ENCODE peak calls at places on chromosomes 6 and 20, in seven cellular contexts. One of them, this sample, is unnamed.

GRCh38 chr6:17032595-17033591 is 69.0 kb upstream of the STMND1 start:
- DNase-seq in IMR-90: peak
- DNase-seq in H9: no peak
- DNase-seq in mesendoderm: no peak
- DNase-seq in H1: no peak
- DNase-seq in mesenchymal stem cell: peak
- DNase-seq in neuronal stem cell: no peak
- DNase-seq in this sample: peak

GRCh38 chr20:57388953-57389694 is 2.1 kb upstream of the RBM38 start:
- DNase-seq in H9: peak
- DNase-seq in H1: no peak
- DNase-seq in mesendoderm: peak
- DNase-seq in neuronal stem cell: peak
- DNase-seq in mesenchymal stem cell: peak
- DNase-seq in IMR-90: peak
- DNase-seq in this sample: peak

GRCh38 chr6:10030942-10031537 is 383.8 kb downstream of the TFAP2A start:
- DNase-seq in mesenchymal stem cell: peak
- DNase-seq in mesendoderm: peak
- DNase-seq in H9: no peak
- DNase-seq in neuronal stem cell: no peak
- DNase-seq in H1: no peak
- DNase-seq in IMR-90: no peak
- DNase-seq in this sample: no peak

GRCh38 chr6:100468966-100469859 is 4.5 kb upstream of the SIM1 start:
- DNase-seq in mesendoderm: no peak
- DNase-seq in IMR-90: no peak
- DNase-seq in H1: no peak
- DNase-seq in neuronal stem cell: no peak
- DNase-seq in mesenchymal stem cell: no peak
- DNase-seq in H9: peak
- DNase-seq in this sample: no peak

GRCh38 chr20:11155156-11155805 is 481.5 kb upstream of the JAG1 start:
- DNase-seq in mesendoderm: no peak
- DNase-seq in mesenchymal stem cell: no peak
- DNase-seq in neuronal stem cell: no peak
- DNase-seq in H9: no peak
- DNase-seq in H1: no peak
- DNase-seq in IMR-90: no peak
- DNase-seq in this sample: no peak

GRCh38 chr6:33442283-33442682 is 12.1 kb upstream of the ZBTB9 start:
- DNase-seq in IMR-90: no peak
- DNase-seq in H1: no peak
- DNase-seq in mesendoderm: no peak
- DNase-seq in neuronal stem cell: no peak
- DNase-seq in mesenchymal stem cell: no peak
- DNase-seq in H9: no peak
- DNase-seq in this sample: no peak

GRCh38 chr6:11460001-11460668 is 77.4 kb upstream of the TMEM170B start:
- DNase-seq in H1: no peak
- DNase-seq in IMR-90: peak
- DNase-seq in mesendoderm: peak
- DNase-seq in H9: no peak
- DNase-seq in neuronal stem cell: no peak
- DNase-seq in mesenchymal stem cell: peak
- DNase-seq in this sample: peak

GRCh38 chr6:163427498-163428254 is 13.2 kb downstream of the QKI start:
- DNase-seq in mesenchymal stem cell: peak
- DNase-seq in H9: no peak
- DNase-seq in mesendoderm: peak
- DNase-seq in neuronal stem cell: no peak
- DNase-seq in H1: no peak
- DNase-seq in IMR-90: peak
- DNase-seq in this sample: no peak

GRCh38 chr20:37007898-37008649 is 56.6 kb upstream of the SAMHD1 start:
- DNase-seq in neuronal stem cell: no peak
- DNase-seq in H9: no peak
- DNase-seq in mesendoderm: peak
- DNase-seq in mesenchymal stem cell: peak
- DNase-seq in IMR-90: peak
- DNase-seq in H1: no peak
- DNase-seq in this sample: no peak

DNA sequence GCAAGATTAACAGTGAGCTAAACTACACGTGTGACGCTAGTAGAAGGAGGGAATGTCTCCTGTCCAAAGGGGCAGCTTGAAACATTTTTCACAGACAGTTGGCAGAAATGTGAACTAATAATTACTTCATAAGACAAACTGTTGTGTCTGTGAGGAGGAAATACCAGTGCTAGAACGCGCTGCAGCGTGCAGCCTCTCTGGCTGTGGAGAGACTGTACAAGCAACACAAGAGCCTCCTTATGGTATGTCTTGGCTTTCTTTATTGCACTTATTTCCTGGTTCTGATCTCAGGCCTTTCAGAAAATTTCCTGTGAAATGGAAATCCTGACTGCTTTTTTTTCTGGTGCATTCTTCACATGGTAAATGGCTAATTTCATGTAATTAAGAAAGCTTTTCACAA is 25.3 kb upstream of the TIAM2 start:
- DNase-seq in mesenchymal stem cell: peak
- DNase-seq in mesendoderm: no peak
- DNase-seq in H9: no peak
- DNase-seq in neuronal stem cell: no peak
- DNase-seq in IMR-90: no peak
- DNase-seq in H1: no peak
- DNase-seq in this sample: no peak
- H4K8ac ChIP-seq in mesenchymal stem cell: no peak
- H4K8ac ChIP-seq in mesendoderm: no peak
- H4K8ac ChIP-seq in H9: no peak
- H4K8ac ChIP-seq in neuronal stem cell: no peak
- H4K8ac ChIP-seq in IMR-90: no peak
- H4K8ac ChIP-seq in H1: no peak
- H4K8ac ChIP-seq in this sample: no peak

GRCh38 chr20:35734777-35735649 is 7.0 kb downstream of the RBM39 start:
- DNase-seq in H1: no peak
- DNase-seq in mesendoderm: no peak
- DNase-seq in mesenchymal stem cell: no peak
- DNase-seq in IMR-90: no peak
- DNase-seq in H9: no peak
- DNase-seq in neuronal stem cell: no peak
- DNase-seq in this sample: no peak
- H3K4ac ChIP-seq in H1: no peak
- H3K4ac ChIP-seq in mesendoderm: no peak
- H3K4ac ChIP-seq in mesenchymal stem cell: no peak
- H3K4ac ChIP-seq in IMR-90: no peak
- H3K4ac ChIP-seq in H9: no peak
- H3K4ac ChIP-seq in neuronal stem cell: no peak
- H3K4ac ChIP-seq in this sample: peak

GRCh38 chr6:119226089-119226488 is 123.5 kb downstream of the MAN1A1 start:
- DNase-seq in IMR-90: no peak
- DNase-seq in H1: no peak
- DNase-seq in mesenchymal stem cell: no peak
- DNase-seq in mesendoderm: no peak
- DNase-seq in H9: no peak
- DNase-seq in neuronal stem cell: no peak
- DNase-seq in this sample: no peak

GRCh38 chr6:119220452-119220851 is 129.1 kb downstream of the MAN1A1 start:
- DNase-seq in H9: no peak
- DNase-seq in H1: no peak
- DNase-seq in mesendoderm: no peak
- DNase-seq in neuronal stem cell: no peak
- DNase-seq in IMR-90: no peak
- DNase-seq in mesenchymal stem cell: no peak
- DNase-seq in this sample: no peak

GRCh38 chr6:119218548-119218947 is 131.0 kb downstream of the MAN1A1 start:
- DNase-seq in mesendoderm: no peak
- DNase-seq in neuronal stem cell: no peak
- DNase-seq in mesenchymal stem cell: no peak
- DNase-seq in H9: no peak
- DNase-seq in H1: no peak
- DNase-seq in IMR-90: no peak
- DNase-seq in this sample: no peak

GRCh38 chr6:119227377-119227776 is 122.2 kb downstream of the MAN1A1 start:
- DNase-seq in IMR-90: no peak
- DNase-seq in H1: no peak
- DNase-seq in mesendoderm: no peak
- DNase-seq in neuronal stem cell: no peak
- DNase-seq in H9: no peak
- DNase-seq in mesenchymal stem cell: no peak
- DNase-seq in this sample: no peak

GRCh38 chr6:119224095-119224701 is 125.4 kb downstream of the MAN1A1 start:
- DNase-seq in mesenchymal stem cell: no peak
- DNase-seq in neuronal stem cell: no peak
- DNase-seq in H9: no peak
- DNase-seq in mesendoderm: no peak
- DNase-seq in H1: no peak
- DNase-seq in IMR-90: no peak
- DNase-seq in this sample: no peak
- H2AK5ac ChIP-seq in mesenchymal stem cell: no peak
- H2AK5ac ChIP-seq in neuronal stem cell: no peak
- H2AK5ac ChIP-seq in H9: no peak
- H2AK5ac ChIP-seq in mesendoderm: no peak
- H2AK5ac ChIP-seq in H1: no peak
- H2AK5ac ChIP-seq in IMR-90: no peak
- H2AK5ac ChIP-seq in this sample: no peak

DNA sequence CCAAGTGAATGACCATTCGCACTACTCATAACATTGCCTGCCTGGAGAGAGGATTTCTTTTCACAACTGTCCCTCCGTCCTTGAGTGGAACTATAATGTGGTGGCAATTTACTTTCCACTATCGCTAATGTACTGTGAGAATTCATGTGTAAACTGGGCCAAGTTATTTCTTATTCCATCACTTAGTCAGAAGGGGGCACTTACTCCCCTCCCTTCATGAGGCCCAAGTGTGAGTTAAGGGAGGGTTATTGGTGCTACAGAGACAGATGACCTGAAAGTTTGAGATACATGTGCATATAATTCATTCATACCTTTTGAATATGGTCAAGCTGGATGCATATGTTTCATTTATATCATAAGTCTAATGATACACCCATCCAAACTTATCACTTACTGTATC is 65.2 kb upstream of the LOC128125822 start:
- DNase-seq in H1: no peak
- DNase-seq in mesendoderm: no peak
- DNase-seq in neuronal stem cell: no peak
- DNase-seq in mesenchymal stem cell: no peak
- DNase-seq in H9: no peak
- DNase-seq in IMR-90: no peak
- DNase-seq in this sample: no peak
- H4K8ac ChIP-seq in H1: no peak
- H4K8ac ChIP-seq in mesendoderm: no peak
- H4K8ac ChIP-seq in neuronal stem cell: no peak
- H4K8ac ChIP-seq in mesenchymal stem cell: no peak
- H4K8ac ChIP-seq in H9: no peak
- H4K8ac ChIP-seq in IMR-90: no peak
- H4K8ac ChIP-seq in this sample: no peak

DNA sequence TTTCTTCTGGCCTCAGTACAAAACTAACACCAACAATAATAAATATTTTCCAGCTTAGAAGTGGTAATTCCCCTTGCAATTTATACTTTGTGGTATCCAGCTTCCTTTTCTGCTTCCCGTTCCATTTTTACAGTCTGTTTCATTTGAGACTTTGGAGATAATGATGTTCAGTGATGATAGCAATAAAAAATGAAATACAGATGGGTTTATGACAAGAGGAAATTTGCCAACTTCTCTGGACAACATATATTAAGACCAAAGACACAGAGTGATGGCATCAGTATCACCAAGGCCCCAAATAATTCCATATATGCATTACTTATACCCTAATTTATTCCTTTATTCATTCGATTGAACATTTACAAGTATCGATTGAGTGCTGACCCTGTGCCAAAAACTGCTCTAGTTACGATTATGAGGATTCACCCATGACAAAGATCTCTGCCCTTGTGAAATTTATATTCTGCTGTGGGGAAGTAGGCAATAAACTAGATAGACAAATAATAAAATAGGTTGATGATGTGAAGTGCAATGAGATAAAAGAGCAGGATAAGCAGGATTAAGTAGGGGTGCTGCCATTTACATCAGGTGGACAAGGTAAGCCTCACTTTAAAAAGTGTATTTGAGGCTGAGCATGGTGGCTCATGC is 18.1 kb upstream of the TASP1 start:
- DNase-seq in mesendoderm: no peak
- DNase-seq in H1: no peak
- DNase-seq in H9: no peak
- DNase-seq in IMR-90: no peak
- DNase-seq in mesenchymal stem cell: no peak
- DNase-seq in neuronal stem cell: no peak
- DNase-seq in this sample: no peak
- H3K4ac ChIP-seq in mesendoderm: no peak
- H3K4ac ChIP-seq in H1: no peak
- H3K4ac ChIP-seq in H9: no peak
- H3K4ac ChIP-seq in IMR-90: no peak
- H3K4ac ChIP-seq in mesenchymal stem cell: no peak
- H3K4ac ChIP-seq in neuronal stem cell: no peak
- H3K4ac ChIP-seq in this sample: no peak

GRCh38 chr6:70315096-70315751 is 12.3 kb upstream of the COL9A1 start:
- DNase-seq in H1: no peak
- DNase-seq in mesenchymal stem cell: no peak
- DNase-seq in mesendoderm: no peak
- DNase-seq in H9: no peak
- DNase-seq in IMR-90: no peak
- DNase-seq in neuronal stem cell: no peak
- DNase-seq in this sample: no peak
- H2AK5ac ChIP-seq in H1: no peak
- H2AK5ac ChIP-seq in mesenchymal stem cell: no peak
- H2AK5ac ChIP-seq in mesendoderm: no peak
- H2AK5ac ChIP-seq in H9: no peak
- H2AK5ac ChIP-seq in IMR-90: no peak
- H2AK5ac ChIP-seq in neuronal stem cell: no peak
- H2AK5ac ChIP-seq in this sample: no peak

GRCh38 chr6:169629256-169629655 is 72.6 kb downstream of the WDR27 start:
- DNase-seq in IMR-90: no peak
- DNase-seq in neuronal stem cell: no peak
- DNase-seq in mesendoderm: no peak
- DNase-seq in H9: no peak
- DNase-seq in H1: no peak
- DNase-seq in mesenchymal stem cell: no peak
- DNase-seq in this sample: no peak

GRCh38 chr6:169635345-169635744 is 66.5 kb downstream of the WDR27 start:
- DNase-seq in IMR-90: no peak
- DNase-seq in mesendoderm: no peak
- DNase-seq in H9: no peak
- DNase-seq in mesenchymal stem cell: no peak
- DNase-seq in H1: no peak
- DNase-seq in neuronal stem cell: no peak
- DNase-seq in this sample: no peak

GRCh38 chr6:169638388-169638787 is 63.4 kb downstream of the WDR27 start:
- DNase-seq in neuronal stem cell: no peak
- DNase-seq in IMR-90: no peak
- DNase-seq in H1: no peak
- DNase-seq in mesendoderm: no peak
- DNase-seq in mesenchymal stem cell: no peak
- DNase-seq in H9: no peak
- DNase-seq in this sample: no peak

GRCh38 chr6:169627736-169628423 is 73.9 kb downstream of the WDR27 start:
- DNase-seq in neuronal stem cell: no peak
- DNase-seq in mesendoderm: no peak
- DNase-seq in mesenchymal stem cell: no peak
- DNase-seq in H1: no peak
- DNase-seq in IMR-90: no peak
- DNase-seq in H9: no peak
- DNase-seq in this sample: no peak

GRCh38 chr6:169632841-169633240 is 69.0 kb downstream of the WDR27 start:
- DNase-seq in H1: no peak
- DNase-seq in mesendoderm: no peak
- DNase-seq in IMR-90: no peak
- DNase-seq in mesenchymal stem cell: no peak
- DNase-seq in neuronal stem cell: no peak
- DNase-seq in H9: no peak
- DNase-seq in this sample: no peak
- H4K8ac ChIP-seq in H1: no peak
- H4K8ac ChIP-seq in mesendoderm: no peak
- H4K8ac ChIP-seq in IMR-90: no peak
- H4K8ac ChIP-seq in mesenchymal stem cell: no peak
- H4K8ac ChIP-seq in neuronal stem cell: no peak
- H4K8ac ChIP-seq in H9: no peak
- H4K8ac ChIP-seq in this sample: no peak